ENCODE peak calls at places on chromosomes 3 and 15, in nine cellular contexts. M, Z, U, Y, L, A, P, N and E are unnamed samples.

GRCh38 chr3:97108136-97108535 is 293.7 kb downstream of the EPHA6 start:
- DNase-seq in L (no peak), A (no peak), U (no peak), N (no peak), P (no peak), Y (no peak), M (no peak), Z (no peak), E (no peak)

GRCh38 chr15:99734575-99734974 is 1.3 kb upstream of the LYSMD4 start:
- DNase-seq in P (no peak), L (no peak), U (no peak), M (no peak), Y (no peak), A (no peak), N (no peak), Z (no peak), E (no peak)

GRCh38 chr3:17974206-17974841 is 231.9 kb upstream of the TBC1D5 start:
- DNase-seq in N (no peak), A (no peak), Z (no peak), U (no peak), M (peak), Y (no peak), P (no peak), L (no peak), E (no peak)

GRCh38 chr15:45454825-45455224 is 67.7 kb downstream of the SLC30A4 start:
- DNase-seq in U (peak), P (no peak), Z (no peak), A (no peak), Y (peak), L (peak), M (peak), N (peak), E (peak)

GRCh38 chr3:156781310-156782230 is 44.6 kb upstream of the LEKR1 start:
- DNase-seq in Z (no peak), L (no peak), A (peak), M (peak), N (no peak), P (no peak), Y (no peak), U (no peak), E (no peak)

GRCh38 chr15:100973351-100974034 is 54.3 kb downstream of the LRRK1 start:
- DNase-seq in M (no peak), P (peak), N (peak), A (peak), U (no peak), Y (no peak), L (no peak), Z (no peak), E (no peak)

GRCh38 chr3:195247086-195247862 is 23.7 kb downstream of the XXYLT1 start:
- DNase-seq in Z (peak), U (peak), P (no peak), L (no peak), M (no peak), N (no peak), Y (peak), A (no peak), E (no peak)

GRCh38 chr15:89003865-89004725 is 84.2 kb upstream of the ABHD2 start:
- DNase-seq in L (no peak), U (no peak), Z (no peak), A (peak), Y (peak), M (peak), N (no peak), P (peak), E (no peak)

GRCh38 chr15:72195101-72195511 is 2.5 kb downstream of the GRAMD2A start:
- DNase-seq in L (no peak), Y (no peak), N (no peak), A (no peak), Z (no peak), M (no peak), U (peak), P (no peak), E (no peak)

GRCh38 chr3:167872941-167873340 is 137.4 kb downstream of the SERPINI1 start:
- DNase-seq in M (no peak), Y (no peak), P (no peak), L (no peak), A (no peak), U (no peak), Z (no peak), N (no peak), E (no peak)

GRCh38 chr3:80785475-80785874 is 976.0 kb downstream of the GBE1 start:
- DNase-seq in Y (no peak), A (peak), P (peak), U (no peak), L (peak), N (no peak), Z (no peak), M (no peak), E (no peak)

GRCh38 chr3:84885199-84885882 is 73.4 kb upstream of the CADM2 start:
- DNase-seq in L (no peak), P (no peak), N (no peak), U (no peak), A (no peak), Y (no peak), Z (no peak), M (no peak), E (no peak)

GRCh38 chr15:32651229-32651837 is 9.8 kb downstream of the SCG5 start:
- DNase-seq in Y (no peak), L (peak), P (peak), M (peak), N (peak), A (peak), U (peak), Z (no peak), E (no peak)

GRCh38 chr15:66740802-66741201 is 38.8 kb downstream of the SMAD6 start:
- DNase-seq in P (no peak), A (peak), Y (no peak), Z (no peak), M (peak), N (no peak), L (no peak), U (no peak), E (no peak)

GRCh38 chr3:56629451-56629850 is 53.6 kb downstream of the TASOR start:
- DNase-seq in Y (no peak), N (no peak), A (no peak), Z (no peak), M (no peak), L (no peak), P (no peak), U (no peak), E (no peak)

GRCh38 chr15:54082836-54083492 is 104.7 kb downstream of the UNC13C start:
- DNase-seq in M (peak), A (peak), P (peak), U (no peak), Z (no peak), Y (no peak), N (no peak), L (peak), E (no peak)
- TF ChIP-seq CTCF in M (peak), A (peak), P (peak), U (peak), Z (peak), Y (no peak), N (peak), L (peak), E (peak)

DNA sequence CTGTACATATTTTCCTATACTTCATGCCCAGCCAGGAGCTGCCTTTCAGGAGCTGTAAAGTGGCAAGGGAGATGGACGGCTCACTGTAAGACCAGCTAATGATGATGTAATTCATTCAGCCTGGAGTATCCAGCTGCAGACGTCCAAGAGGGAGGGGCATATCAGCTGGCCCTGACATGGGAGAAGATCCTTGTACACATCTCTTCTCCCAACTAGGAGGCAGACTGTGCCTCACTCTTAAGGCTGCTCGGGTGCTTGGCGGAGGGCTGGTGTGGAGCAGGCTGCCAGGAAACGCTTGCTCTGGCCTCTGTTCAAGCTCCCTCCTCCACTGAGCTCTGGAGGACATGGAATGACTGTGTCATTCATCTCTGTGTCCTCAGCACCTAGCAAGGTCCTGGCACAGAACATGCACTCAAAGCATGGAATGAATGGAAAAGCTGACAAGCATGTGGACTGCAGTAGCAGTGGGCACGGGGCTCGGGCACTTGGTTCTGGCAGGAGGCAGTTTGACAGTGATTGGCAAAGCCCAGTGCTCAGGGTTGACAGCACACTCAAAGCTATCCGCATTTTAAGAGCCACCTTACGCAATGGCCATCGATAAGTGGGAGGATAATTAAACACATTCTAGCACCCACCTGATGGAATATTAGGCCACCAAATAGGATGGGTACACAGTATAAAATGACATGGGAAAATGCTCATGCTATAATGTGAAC is 72.4 kb downstream of the TBC1D2B start:
- DNase-seq in P (no peak), N (no peak), Y (peak), U (peak), M (peak), Z (peak), L (no peak), A (peak), E (no peak)
- TF ChIP-seq CTCF in P (no peak), N (no peak), Y (no peak), U (no peak), M (peak), Z (no peak), L (no peak), A (no peak), E (no peak)

DNA sequence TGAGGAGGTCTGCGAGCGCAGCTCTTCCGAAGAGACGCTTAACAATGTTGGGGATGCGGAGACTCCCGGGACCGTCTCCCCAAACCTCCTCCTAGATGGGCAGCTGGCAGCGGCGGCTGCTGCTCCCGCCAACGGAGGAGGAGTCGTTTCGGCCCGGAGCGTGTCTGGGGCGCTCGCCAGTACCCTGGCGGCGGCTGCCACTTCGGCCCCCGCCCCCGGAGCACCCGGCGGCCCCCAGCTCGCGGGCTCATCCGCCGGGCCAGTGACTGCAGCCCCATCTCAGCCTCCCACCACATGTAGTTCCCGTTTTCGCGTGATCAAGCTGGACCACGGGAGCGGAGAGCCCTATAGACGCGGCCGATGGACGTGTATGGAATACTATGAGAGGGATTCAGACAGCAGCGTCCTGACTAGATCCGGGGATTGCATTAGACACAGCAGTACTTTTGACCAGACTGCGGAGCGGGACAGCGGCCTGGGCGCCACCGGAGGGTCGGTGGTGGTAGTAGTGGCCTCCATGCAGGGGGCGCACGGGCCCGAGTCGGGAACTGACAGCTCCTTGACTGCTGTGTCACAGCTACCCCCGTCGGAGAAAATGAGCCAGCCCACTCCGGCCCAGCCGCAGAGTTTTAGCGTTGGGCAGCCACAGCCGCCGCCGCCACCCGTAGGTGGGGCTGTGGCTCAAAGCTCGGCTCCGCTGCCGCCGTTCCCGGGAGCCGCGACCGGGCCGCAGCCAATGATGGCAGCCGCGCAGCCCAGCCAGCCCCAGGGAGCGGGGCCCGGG is 1.6 kb downstream of the TSC22D2 start:
- DNase-seq in L (peak), N (peak), U (peak), A (peak), Y (peak), P (peak), M (peak), Z (peak), E (no peak)
- TF ChIP-seq CTCF in L (peak), N (peak), U (peak), A (peak), Y (no peak), P (peak), M (no peak), Z (peak), E (peak)

GRCh38 chr15:82624438-82624837 is 22.7 kb downstream of the CPEB1 start:
- DNase-seq in A (no peak), Z (no peak), L (no peak), P (no peak), Y (no peak), U (no peak), N (no peak), M (no peak), E (no peak)

GRCh38 chr15:82625136-82625535 is 22.0 kb downstream of the CPEB1 start:
- DNase-seq in Z (no peak), L (no peak), A (no peak), U (no peak), M (no peak), N (no peak), P (no peak), Y (no peak), E (no peak)

GRCh38 chr15:82624008-82624407 is 23.2 kb downstream of the CPEB1 start:
- DNase-seq in Y (no peak), N (no peak), P (no peak), Z (no peak), M (no peak), L (no peak), A (no peak), U (no peak), E (no peak)

GRCh38 chr15:82621970-82622369 is 25.2 kb downstream of the CPEB1 start:
- DNase-seq in P (peak), U (no peak), A (no peak), M (no peak), N (no peak), L (no peak), Z (no peak), Y (no peak), E (no peak)
- TF ChIP-seq CTCF in P (peak), U (no peak), A (no peak), M (peak), N (no peak), L (no peak), Z (no peak), Y (no peak), E (no peak)

GRCh38 chr15:38514601-38515000 is 50.0 kb downstream of the RASGRP1 start:
- DNase-seq in L (no peak), Z (no peak), M (no peak), U (no peak), N (peak), P (peak), Y (no peak), A (peak), E (no peak)
- TF ChIP-seq CTCF in L (no peak), Z (no peak), M (no peak), U (no peak), N (no peak), P (no peak), Y (no peak), A (no peak), E (no peak)

GRCh38 chr3:141394560-141394959 is 26.3 kb downstream of the ZBTB38 start:
- DNase-seq in Z (no peak), P (no peak), Y (no peak), A (no peak), U (no peak), M (no peak), N (no peak), L (no peak), E (no peak)

GRCh38 chr3:141392416-141392815 is 24.1 kb downstream of the ZBTB38 start:
- DNase-seq in P (no peak), M (no peak), N (no peak), Y (no peak), U (no peak), A (no peak), Z (no peak), L (no peak), E (no peak)

GRCh38 chr3:141397996-141398395 is 29.7 kb downstream of the ZBTB38 start:
- DNase-seq in N (no peak), Y (no peak), M (no peak), A (no peak), U (no peak), P (no peak), Z (no peak), L (no peak), E (no peak)

GRCh38 chr3:141393151-141394076 is 25.1 kb downstream of the ZBTB38 start:
- DNase-seq in Y (no peak), N (no peak), A (no peak), L (no peak), P (peak), Z (no peak), M (no peak), U (peak), E (no peak)

DNA sequence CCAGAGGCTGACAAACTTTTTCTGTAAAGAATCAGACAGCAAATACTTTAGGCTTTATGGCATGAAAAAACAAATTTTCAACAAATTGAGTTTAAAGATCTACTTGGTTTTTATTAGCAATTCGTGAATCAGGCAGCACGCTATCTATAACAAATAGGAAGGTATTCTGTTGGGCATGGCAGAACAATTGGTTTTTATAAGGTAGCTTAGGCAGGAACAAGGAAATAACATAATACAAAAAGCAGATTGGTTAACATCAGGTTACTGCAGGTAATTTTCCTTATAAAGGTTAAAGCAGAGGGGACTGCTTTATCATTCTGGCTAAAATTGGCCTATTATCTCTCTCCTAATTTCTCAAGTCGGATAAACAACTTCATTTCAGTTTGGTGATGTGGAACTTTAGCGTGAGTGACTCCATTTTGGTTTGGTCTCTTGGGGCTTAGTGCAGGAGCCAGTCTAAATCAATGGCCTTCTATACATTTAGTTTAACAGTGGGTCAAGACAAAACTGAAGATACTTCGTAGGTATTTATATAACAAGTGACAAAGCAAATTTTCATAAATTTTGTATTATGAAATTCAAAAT is 26.8 kb downstream of the ZBTB38 start:
- DNase-seq in M (no peak), N (no peak), A (no peak), L (no peak), Y (no peak), Z (no peak), U (no peak), P (no peak), E (no peak)
- TF ChIP-seq CTCF in M (no peak), N (no peak), A (no peak), L (no peak), Y (no peak), Z (no peak), U (no peak), P (no peak), E (no peak)

DNA sequence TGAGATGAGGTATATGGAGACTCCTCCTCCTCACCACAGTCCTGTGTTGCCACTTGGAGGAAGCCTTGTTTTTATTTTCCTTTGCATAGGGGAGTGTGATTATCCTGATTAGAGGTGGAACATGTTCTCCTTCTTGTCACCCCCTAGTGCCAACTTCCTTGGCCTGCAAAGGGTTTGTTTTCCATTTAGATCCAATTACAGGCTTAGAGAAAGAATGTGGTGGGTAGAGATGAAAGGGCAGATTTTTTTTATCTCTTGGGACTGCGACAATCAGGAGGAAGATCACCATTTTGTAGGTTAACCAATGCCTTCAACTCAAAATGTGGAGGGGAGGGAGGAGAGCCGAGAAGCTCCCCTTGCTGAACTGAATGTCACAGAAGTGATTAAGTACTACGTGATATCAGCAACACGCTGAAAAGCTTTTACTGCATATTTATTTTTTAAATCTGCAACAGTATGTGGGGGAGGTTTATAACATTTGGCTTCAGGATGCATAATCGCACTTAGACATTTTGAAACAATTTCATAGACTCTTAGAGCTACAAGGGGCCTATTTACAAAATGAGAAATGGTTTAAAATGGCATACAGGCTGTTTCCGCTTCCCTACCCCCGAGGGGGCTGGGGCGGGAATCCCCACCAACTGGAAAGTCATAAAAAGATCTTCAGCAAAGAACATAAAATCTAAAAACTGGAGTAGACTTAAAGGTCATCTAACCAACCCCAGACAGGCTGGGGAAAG is 2.4 kb downstream of the LMCD1 start:
- DNase-seq in A (no peak), P (peak), M (peak), L (no peak), Y (no peak), Z (no peak), U (no peak), N (peak), E (no peak)
- TF ChIP-seq CTCF in A (no peak), P (no peak), M (no peak), L (no peak), Y (no peak), Z (no peak), U (no peak), N (no peak), E (no peak)

DNA sequence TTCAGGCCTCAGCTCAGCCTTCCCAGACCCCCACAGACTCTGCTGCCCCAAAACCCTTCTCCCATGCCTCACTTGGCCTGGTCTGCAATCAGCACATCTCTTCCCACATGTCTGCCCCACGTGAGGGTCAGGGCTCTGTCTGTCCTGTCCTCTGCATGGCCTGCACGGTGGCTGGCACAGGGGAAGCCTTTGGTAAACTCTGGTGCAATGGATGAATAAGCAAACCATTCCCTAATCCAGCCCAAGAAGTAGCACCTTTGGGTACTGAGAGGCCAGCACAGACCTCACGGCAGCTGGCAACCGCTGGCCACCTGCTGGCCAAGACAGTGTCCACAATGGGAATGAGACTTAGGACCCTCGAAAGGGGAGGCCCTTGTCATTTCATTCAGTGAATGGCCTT is 27.7 kb downstream of the ABTB1 start:
- DNase-seq in A (no peak), U (no peak), M (no peak), Z (no peak), P (no peak), Y (no peak), L (no peak), N (no peak), E (no peak)
- TF ChIP-seq CTCF in A (peak), U (no peak), M (no peak), Z (no peak), P (peak), Y (no peak), L (no peak), N (no peak), E (no peak)